ENCODE peak calls at places on chromosomes 12 and 14, in ten cellular contexts. One of them, this sample, is unnamed.

GRCh38 chr12:68831751-68832503 is 23.9 kb downstream of the MDM2 start:
- DNase-seq in H9: no peak
- DNase-seq in astrocyte: no peak
- DNase-seq in endothelial cell of umbilical vein: no peak
- DNase-seq in GM23248: no peak
- DNase-seq in GM23338: no peak
- DNase-seq in A549: no peak
- DNase-seq in IMR-90: no peak
- DNase-seq in mammary epithelial cell: no peak
- DNase-seq in OCI-LY7: no peak
- DNase-seq in this sample: no peak

GRCh38 chr12:110639336-110640178 is 25.6 kb downstream of the TCTN1 start:
- DNase-seq in H9: peak; percentile 5
- DNase-seq in astrocyte: peak; percentile 86
- DNase-seq in endothelial cell of umbilical vein: peak; percentile 12
- DNase-seq in GM23248: peak; percentile 78
- DNase-seq in GM23338: no peak
- DNase-seq in A549: peak; percentile 14
- DNase-seq in IMR-90: peak; percentile 86
- DNase-seq in mammary epithelial cell: peak; percentile 62
- DNase-seq in OCI-LY7: no peak
- DNase-seq in this sample: no peak

GRCh38 chr12:29350080-29350479 is 30.9 kb downstream of the ERGIC2 start:
- DNase-seq in H9: no peak
- DNase-seq in astrocyte: peak; percentile 25
- DNase-seq in endothelial cell of umbilical vein: peak; percentile 10
- DNase-seq in GM23248: peak; percentile 64
- DNase-seq in GM23338: no peak
- DNase-seq in A549: peak; percentile 22
- DNase-seq in IMR-90: peak; percentile 36
- DNase-seq in mammary epithelial cell: peak; percentile 29
- DNase-seq in OCI-LY7: no peak
- DNase-seq in this sample: no peak

GRCh38 chr12:24724765-24725307 is 224.1 kb downstream of the BCAT1 start:
- DNase-seq in H9: no peak
- DNase-seq in astrocyte: no peak
- DNase-seq in endothelial cell of umbilical vein: no peak
- DNase-seq in GM23248: no peak
- DNase-seq in GM23338: no peak
- DNase-seq in A549: no peak
- DNase-seq in IMR-90: no peak
- DNase-seq in mammary epithelial cell: no peak
- DNase-seq in OCI-LY7: no peak
- DNase-seq in this sample: no peak

GRCh38 chr14:19947413-19948090 is 16.8 kb downstream of the OR4K1 start:
- DNase-seq in H9: no peak
- DNase-seq in astrocyte: no peak
- DNase-seq in endothelial cell of umbilical vein: no peak
- DNase-seq in GM23248: peak; percentile 12
- DNase-seq in GM23338: no peak
- DNase-seq in A549: no peak
- DNase-seq in IMR-90: no peak
- DNase-seq in mammary epithelial cell: no peak
- DNase-seq in OCI-LY7: no peak
- DNase-seq in this sample: no peak

GRCh38 chr14:42112108-42112507 is 505.4 kb downstream of the LRFN5 start:
- DNase-seq in H9: no peak
- DNase-seq in astrocyte: peak; percentile 49
- DNase-seq in endothelial cell of umbilical vein: no peak
- DNase-seq in GM23248: peak; percentile 48
- DNase-seq in GM23338: no peak
- DNase-seq in A549: no peak
- DNase-seq in IMR-90: peak; percentile 41
- DNase-seq in mammary epithelial cell: peak; percentile 20
- DNase-seq in OCI-LY7: no peak
- DNase-seq in this sample: no peak

GRCh38 chr12:77795699-77796098 is 35.0 kb upstream of the NAV3 start:
- DNase-seq in H9: no peak
- DNase-seq in astrocyte: peak; percentile 26
- DNase-seq in endothelial cell of umbilical vein: no peak
- DNase-seq in GM23248: peak; percentile 43
- DNase-seq in GM23338: no peak
- DNase-seq in A549: no peak
- DNase-seq in IMR-90: no peak
- DNase-seq in mammary epithelial cell: no peak
- DNase-seq in OCI-LY7: no peak
- DNase-seq in this sample: no peak

GRCh38 chr12:75294338-75294737 is 35.8 kb downstream of the CAPS2 start:
- DNase-seq in H9: no peak
- DNase-seq in astrocyte: no peak
- DNase-seq in endothelial cell of umbilical vein: no peak
- DNase-seq in GM23248: no peak
- DNase-seq in GM23338: peak; percentile 9
- DNase-seq in A549: no peak
- DNase-seq in IMR-90: no peak
- DNase-seq in mammary epithelial cell: no peak
- DNase-seq in OCI-LY7: no peak
- DNase-seq in this sample: no peak

GRCh38 chr12:94074970-94075695 is 73.2 kb upstream of the PLXNC1 start:
- DNase-seq in H9: peak; percentile 56
- DNase-seq in astrocyte: peak; percentile 85
- DNase-seq in endothelial cell of umbilical vein: peak; percentile 28
- DNase-seq in GM23248: peak; percentile 97
- DNase-seq in GM23338: peak; percentile 77
- DNase-seq in A549: peak; percentile 66
- DNase-seq in IMR-90: peak; percentile 89
- DNase-seq in mammary epithelial cell: peak; percentile 79
- DNase-seq in OCI-LY7: peak; percentile 8
- DNase-seq in this sample: peak; percentile 29

GRCh38 chr12:64028541-64028940 is 184.0 kb downstream of the SRGAP1 start:
- DNase-seq in H9: no peak
- DNase-seq in astrocyte: no peak
- DNase-seq in endothelial cell of umbilical vein: no peak
- DNase-seq in GM23248: peak; percentile 55
- DNase-seq in GM23338: no peak
- DNase-seq in A549: no peak
- DNase-seq in IMR-90: no peak
- DNase-seq in mammary epithelial cell: no peak
- DNase-seq in OCI-LY7: no peak
- DNase-seq in this sample: no peak

GRCh38 chr14:71062581-71063303 is 155.5 kb downstream of the PCNX1 start:
- DNase-seq in H9: no peak
- DNase-seq in astrocyte: no peak
- DNase-seq in endothelial cell of umbilical vein: no peak
- DNase-seq in GM23248: peak; percentile 49
- DNase-seq in GM23338: no peak
- DNase-seq in A549: no peak
- DNase-seq in IMR-90: peak; percentile 45
- DNase-seq in mammary epithelial cell: no peak
- DNase-seq in OCI-LY7: no peak
- DNase-seq in this sample: no peak

GRCh38 chr12:107917912-107918800 is 143.7 kb downstream of the ASCL4 start:
- DNase-seq in H9: peak; percentile 80
- DNase-seq in astrocyte: peak; percentile 3
- DNase-seq in endothelial cell of umbilical vein: no peak
- DNase-seq in GM23248: peak; percentile 44
- DNase-seq in GM23338: peak; percentile 89
- DNase-seq in A549: peak; percentile 54
- DNase-seq in IMR-90: peak; percentile 5
- DNase-seq in mammary epithelial cell: peak; percentile 39
- DNase-seq in OCI-LY7: peak; percentile 34
- DNase-seq in this sample: no peak

GRCh38 chr12:104456950-104457745 is 400 bp downstream of the CHST11 start:
- DNase-seq in H9: peak; percentile 71
- DNase-seq in astrocyte: peak; percentile 69
- DNase-seq in endothelial cell of umbilical vein: peak; percentile 79
- DNase-seq in GM23248: peak; percentile 79
- DNase-seq in GM23338: peak; percentile 66
- DNase-seq in A549: peak; percentile 88
- DNase-seq in IMR-90: peak; percentile 61
- DNase-seq in mammary epithelial cell: peak; percentile 76
- DNase-seq in OCI-LY7: peak; percentile 80
- DNase-seq in this sample: peak; percentile 68

GRCh38 chr12:121451931-121452330 is 52.0 kb downstream of the RNF34 start:
- DNase-seq in H9: no peak
- DNase-seq in astrocyte: no peak
- DNase-seq in endothelial cell of umbilical vein: no peak
- DNase-seq in GM23248: peak; percentile 62
- DNase-seq in GM23338: no peak
- DNase-seq in A549: no peak
- DNase-seq in IMR-90: no peak
- DNase-seq in mammary epithelial cell: no peak
- DNase-seq in OCI-LY7: no peak
- DNase-seq in this sample: no peak

GRCh38 chr12:71191509-71192196 is 33.9 kb upstream of the TSPAN8 start:
- DNase-seq in H9: no peak
- DNase-seq in astrocyte: no peak
- DNase-seq in endothelial cell of umbilical vein: no peak
- DNase-seq in GM23248: no peak
- DNase-seq in GM23338: peak; percentile 19
- DNase-seq in A549: no peak
- DNase-seq in IMR-90: no peak
- DNase-seq in mammary epithelial cell: no peak
- DNase-seq in OCI-LY7: no peak
- DNase-seq in this sample: no peak

GRCh38 chr14:69043598-69044267 is 64.6 kb upstream of the ACTN1 start:
- DNase-seq in H9: no peak
- DNase-seq in astrocyte: peak; percentile 86
- DNase-seq in endothelial cell of umbilical vein: peak; percentile 56
- DNase-seq in GM23248: peak; percentile 85
- DNase-seq in GM23338: no peak
- DNase-seq in A549: no peak
- DNase-seq in IMR-90: peak; percentile 77
- DNase-seq in mammary epithelial cell: no peak
- DNase-seq in OCI-LY7: no peak
- DNase-seq in this sample: no peak
- H3K27ac ChIP-seq in H9: no peak overlapping the region
- H3K27ac ChIP-seq in astrocyte: peak overlapping the region; percentile 80
- H3K27ac ChIP-seq in endothelial cell of umbilical vein: peak overlapping the region; percentile 39
- H3K27ac ChIP-seq in GM23248: peak overlapping the region; percentile 20
- H3K27ac ChIP-seq in GM23338: no peak overlapping the region
- H3K27ac ChIP-seq in A549: no peak overlapping the region
- H3K27ac ChIP-seq in IMR-90: peak overlapping the region; percentile 25
- H3K27ac ChIP-seq in mammary epithelial cell: no peak overlapping the region
- H3K27ac ChIP-seq in OCI-LY7: no peak overlapping the region
- H3K27ac ChIP-seq in this sample: no peak overlapping the region

GRCh38 chr12:128425883-128426282 is 158.9 kb downstream of the TMEM132C start:
- DNase-seq in H9: no peak
- DNase-seq in astrocyte: no peak
- DNase-seq in endothelial cell of umbilical vein: no peak
- DNase-seq in GM23248: no peak
- DNase-seq in GM23338: no peak
- DNase-seq in A549: no peak
- DNase-seq in IMR-90: no peak
- DNase-seq in mammary epithelial cell: no peak
- DNase-seq in OCI-LY7: no peak
- DNase-seq in this sample: no peak
- H3K4me2 ChIP-seq in H9: no peak overlapping the region
- H3K4me2 ChIP-seq in astrocyte: no peak overlapping the region
- H3K4me2 ChIP-seq in endothelial cell of umbilical vein: no peak overlapping the region
- H3K4me2 ChIP-seq in GM23248: no peak overlapping the region
- H3K4me2 ChIP-seq in GM23338: no peak overlapping the region
- H3K4me2 ChIP-seq in A549: no peak overlapping the region
- H3K4me2 ChIP-seq in IMR-90: no peak overlapping the region
- H3K4me2 ChIP-seq in mammary epithelial cell: no peak overlapping the region
- H3K4me2 ChIP-seq in OCI-LY7: no peak overlapping the region
- H3K4me2 ChIP-seq in this sample: no peak overlapping the region

GRCh38 chr12:32265920-32266319 is 133.4 kb upstream of the FGD4 start:
- DNase-seq in H9: no peak
- DNase-seq in astrocyte: no peak
- DNase-seq in endothelial cell of umbilical vein: no peak
- DNase-seq in GM23248: peak; percentile 35
- DNase-seq in GM23338: no peak
- DNase-seq in A549: no peak
- DNase-seq in IMR-90: no peak
- DNase-seq in mammary epithelial cell: no peak
- DNase-seq in OCI-LY7: peak; percentile 87
- DNase-seq in this sample: no peak

GRCh38 chr12:32264995-32265394 is 134.4 kb upstream of the FGD4 start:
- DNase-seq in H9: no peak
- DNase-seq in astrocyte: no peak
- DNase-seq in endothelial cell of umbilical vein: peak; percentile 86
- DNase-seq in GM23248: peak; percentile 20
- DNase-seq in GM23338: no peak
- DNase-seq in A549: no peak
- DNase-seq in IMR-90: peak; percentile 68
- DNase-seq in mammary epithelial cell: no peak
- DNase-seq in OCI-LY7: peak; percentile 96
- DNase-seq in this sample: peak; percentile 39

GRCh38 chr12:32265461-32265860 is 133.9 kb upstream of the FGD4 start:
- DNase-seq in H9: no peak
- DNase-seq in astrocyte: no peak
- DNase-seq in endothelial cell of umbilical vein: no peak
- DNase-seq in GM23248: no peak
- DNase-seq in GM23338: no peak
- DNase-seq in A549: no peak
- DNase-seq in IMR-90: no peak
- DNase-seq in mammary epithelial cell: no peak
- DNase-seq in OCI-LY7: peak; percentile 66
- DNase-seq in this sample: no peak

GRCh38 chr12:32257695-32258496 is 141.5 kb upstream of the FGD4 start:
- DNase-seq in H9: no peak
- DNase-seq in astrocyte: no peak
- DNase-seq in endothelial cell of umbilical vein: no peak
- DNase-seq in GM23248: no peak
- DNase-seq in GM23338: no peak
- DNase-seq in A549: no peak
- DNase-seq in IMR-90: no peak
- DNase-seq in mammary epithelial cell: no peak
- DNase-seq in OCI-LY7: no peak
- DNase-seq in this sample: no peak

GRCh38 chr12:32261638-32262037 is 137.7 kb upstream of the FGD4 start:
- DNase-seq in H9: peak; percentile 65
- DNase-seq in astrocyte: no peak
- DNase-seq in endothelial cell of umbilical vein: no peak
- DNase-seq in GM23248: no peak
- DNase-seq in GM23338: peak; percentile 62
- DNase-seq in A549: peak; percentile 53
- DNase-seq in IMR-90: no peak
- DNase-seq in mammary epithelial cell: no peak
- DNase-seq in OCI-LY7: peak; percentile 87
- DNase-seq in this sample: no peak
- H3K27ac ChIP-seq in H9: no peak overlapping the region
- H3K27ac ChIP-seq in astrocyte: no peak overlapping the region
- H3K27ac ChIP-seq in endothelial cell of umbilical vein: no peak overlapping the region
- H3K27ac ChIP-seq in GM23248: no peak overlapping the region
- H3K27ac ChIP-seq in GM23338: peak overlapping the region; percentile 41
- H3K27ac ChIP-seq in A549: no peak overlapping the region
- H3K27ac ChIP-seq in IMR-90: no peak overlapping the region
- H3K27ac ChIP-seq in mammary epithelial cell: no peak overlapping the region
- H3K27ac ChIP-seq in OCI-LY7: peak overlapping the region; percentile 99
- H3K27ac ChIP-seq in this sample: no peak overlapping the region

DNA sequence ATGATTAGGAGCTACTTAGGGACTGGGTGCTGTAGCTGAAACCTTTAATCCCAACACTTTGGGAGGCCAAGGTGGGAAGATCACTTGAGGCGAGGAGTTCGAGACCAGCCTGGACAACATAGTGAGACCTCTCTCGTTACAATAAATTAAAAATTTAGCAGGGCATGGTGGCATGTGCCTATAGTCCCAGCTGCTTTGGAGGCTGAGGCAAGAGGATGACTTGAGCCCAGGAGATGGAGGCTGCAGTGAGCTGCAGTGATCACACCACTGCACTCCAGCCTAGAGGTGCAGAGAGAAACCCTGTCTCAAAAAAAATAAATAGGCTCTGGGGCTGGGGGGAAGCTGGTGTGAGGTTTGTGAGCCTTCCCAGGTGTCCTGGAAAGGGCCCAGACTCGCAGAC is 97.2 kb downstream of the FBXL14 start:
- DNase-seq in H9: peak; percentile 12
- DNase-seq in astrocyte: no peak
- DNase-seq in endothelial cell of umbilical vein: no peak
- DNase-seq in GM23248: no peak
- DNase-seq in GM23338: no peak
- DNase-seq in A549: no peak
- DNase-seq in IMR-90: no peak
- DNase-seq in mammary epithelial cell: no peak
- DNase-seq in OCI-LY7: no peak
- DNase-seq in this sample: no peak
- H3K4me2 ChIP-seq in H9: no peak overlapping the region
- H3K4me2 ChIP-seq in astrocyte: no peak overlapping the region
- H3K4me2 ChIP-seq in endothelial cell of umbilical vein: no peak overlapping the region
- H3K4me2 ChIP-seq in GM23248: peak overlapping the region; percentile 83
- H3K4me2 ChIP-seq in GM23338: no peak overlapping the region
- H3K4me2 ChIP-seq in A549: no peak overlapping the region
- H3K4me2 ChIP-seq in IMR-90: no peak overlapping the region
- H3K4me2 ChIP-seq in mammary epithelial cell: no peak overlapping the region
- H3K4me2 ChIP-seq in OCI-LY7: no peak overlapping the region
- H3K4me2 ChIP-seq in this sample: no peak overlapping the region